ENCODE peak calls at places on chromosomes 7 and 10, in six cellular contexts. J is lower lobe of right lung, C is stomach, L is choroid plexus epithelial cell, I is endothelial cell of umbilical vein, X is left lung. W is an unnamed sample.

GRCh38 chr7:116577320-116577871 is 52.6 kb downstream of the CAV1 start:
- DNase-seq in I (peak), L (peak), C (no peak), X (no peak), J (no peak), W (no peak)

GRCh38 chr10:98326621-98327027 is 58.6 kb upstream of the LOXL4 start:
- DNase-seq in I (no peak), C (no peak), J (no peak), L (no peak), X (no peak), W (no peak)

GRCh38 chr7:104903044-104903443 is 111.0 kb upstream of the KMT2E start:
- DNase-seq in L (no peak), X (no peak), C (no peak), I (no peak), J (no peak), W (no peak)

GRCh38 chr7:21690717-21691116 is 147.9 kb downstream of the DNAH11 start:
- DNase-seq in X (no peak), L (peak), C (no peak), J (no peak), I (no peak), W (no peak)

GRCh38 chr7:98165827-98166667 is 45.2 kb upstream of the BHLHA15 start:
- DNase-seq in I (peak), C (peak), X (peak), L (peak), J (peak), W (peak)

GRCh38 chr10:62154231-62154630 is 114.4 kb downstream of the RTKN2 start:
- DNase-seq in I (no peak), J (no peak), L (no peak), C (no peak), X (no peak), W (no peak)

GRCh38 chr10:124860426-124860825 is 58.8 kb downstream of the ABRAXAS2 start:
- DNase-seq in X (no peak), I (no peak), L (no peak), C (no peak), J (no peak), W (no peak)

GRCh38 chr10:18075881-18076280 is 64.3 kb upstream of the CACNB2 start:
- DNase-seq in I (no peak), C (no peak), J (no peak), X (no peak), L (no peak), W (no peak)

GRCh38 chr10:106722524-106722923 is 442.0 kb downstream of the SORCS1 start:
- DNase-seq in I (no peak), X (no peak), L (no peak), C (no peak), J (no peak), W (no peak)
- TF ChIP-seq CTCF in I (no peak), X (no peak), L (no peak), C (no peak), J (no peak), W (peak)

GRCh38 chr7:81470084-81470723 is 299.6 kb downstream of the HGF start:
- DNase-seq in X (no peak), C (peak), L (peak), J (peak), I (peak), W (peak)
- TF ChIP-seq CTCF in X (peak), C (peak), L (peak), J (peak), I (peak), W (peak)

DNA sequence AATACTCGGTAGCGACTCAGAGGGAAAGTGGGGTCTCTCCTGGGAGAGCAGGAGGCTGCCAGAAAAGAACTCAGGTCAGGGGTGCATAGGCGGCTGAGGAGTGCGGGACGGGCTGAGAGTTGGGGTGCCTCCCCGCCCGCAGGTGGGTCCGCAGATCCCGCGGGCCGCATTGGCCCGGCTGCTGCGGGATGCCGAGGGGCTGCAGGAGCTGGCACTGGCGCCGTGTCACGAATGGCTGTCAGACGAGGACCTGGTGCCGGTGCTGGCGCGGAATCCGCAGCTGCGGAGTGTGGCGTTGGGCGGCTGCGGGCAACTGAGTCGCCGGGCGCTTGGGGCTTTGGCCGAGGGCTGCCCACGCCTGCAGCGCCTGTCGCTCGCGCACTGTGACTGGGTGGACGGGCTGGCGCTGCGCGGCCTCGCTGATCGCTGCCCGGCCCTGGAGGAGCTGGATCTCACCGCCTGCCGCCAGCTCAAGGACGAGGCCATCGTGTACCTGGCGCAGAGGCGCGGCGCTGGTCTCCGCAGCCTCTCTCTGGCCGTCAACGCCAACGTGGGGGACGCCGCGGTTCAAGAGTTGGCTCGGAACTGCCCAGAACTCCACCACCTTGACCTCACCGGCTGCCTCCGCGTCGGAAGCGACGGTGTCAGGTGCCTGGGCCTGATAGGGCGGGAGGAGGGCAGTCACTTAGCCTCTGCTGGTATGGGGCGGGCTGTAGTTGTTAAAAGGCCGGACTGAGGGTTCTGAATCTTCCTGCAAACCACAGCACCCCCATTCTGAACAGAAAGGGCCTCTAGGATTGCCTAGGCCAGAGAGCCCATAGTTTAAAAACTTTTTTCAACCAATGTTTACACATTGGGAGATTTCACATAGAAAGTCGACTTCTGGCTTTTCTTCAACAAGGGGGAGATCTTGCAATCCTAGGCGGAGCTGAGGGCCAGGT is 1.3 kb downstream of the FBXL15 start:
- DNase-seq in J (peak), X (peak), L (peak), I (peak), C (peak), W (peak)
- TF ChIP-seq CTCF in J (no peak), X (no peak), L (no peak), I (no peak), C (no peak), W (no peak)

GRCh38 chr10:109126541-109126940 is 796.8 kb downstream of the XPNPEP1 start:
- DNase-seq in L (no peak), I (no peak), C (no peak), J (no peak), X (no peak), W (no peak)

GRCh38 chr10:109127363-109127762 is 795.9 kb downstream of the XPNPEP1 start:
- DNase-seq in L (no peak), X (no peak), I (no peak), C (no peak), J (no peak), W (no peak)

DNA sequence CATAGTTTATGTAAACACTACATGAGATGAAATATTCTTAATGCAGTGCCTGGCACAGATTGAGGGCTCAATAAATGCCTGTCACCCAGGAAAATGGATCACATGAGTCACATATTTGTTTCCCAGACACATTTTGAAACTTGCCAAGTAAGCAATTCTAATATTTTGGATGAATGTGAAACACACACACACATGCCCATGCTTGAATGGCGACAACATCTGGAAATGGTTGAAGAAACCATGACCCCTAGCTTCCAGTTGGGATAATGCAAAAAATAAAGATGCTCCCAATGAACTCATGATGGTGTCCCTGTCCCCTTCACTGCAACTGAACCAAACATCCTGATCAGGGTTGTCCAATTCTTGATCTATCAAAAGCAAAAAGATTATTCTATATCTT is 797.3 kb downstream of the XPNPEP1 start:
- DNase-seq in J (no peak), L (no peak), C (no peak), X (no peak), I (no peak), W (no peak)
- TF ChIP-seq CTCF in J (no peak), L (no peak), C (no peak), X (no peak), I (no peak), W (no peak)

DNA sequence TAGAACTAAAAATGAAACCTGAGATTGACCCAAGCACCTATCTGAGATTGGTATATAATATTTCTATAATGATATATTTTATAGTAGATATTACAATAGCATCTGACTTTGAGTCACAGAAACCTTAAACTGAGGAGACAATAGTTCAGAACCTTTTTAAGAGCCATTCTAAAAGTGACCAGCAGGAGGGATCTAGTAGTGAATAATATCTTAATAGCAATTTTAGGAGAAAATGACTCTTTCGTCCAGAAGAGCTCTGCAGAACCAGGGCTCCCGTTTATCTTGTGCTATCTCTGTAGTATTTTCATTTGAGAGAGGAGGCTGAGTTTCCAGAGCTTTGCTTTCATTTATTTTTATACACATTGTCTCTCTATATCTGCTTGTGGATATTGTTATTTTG is 68.1 kb downstream of the PODXL start:
- DNase-seq in J (no peak), X (no peak), I (peak), C (no peak), L (peak), W (no peak)
- TF ChIP-seq CTCF in J (peak), X (no peak), I (no peak), C (no peak), L (peak), W (peak)

DNA sequence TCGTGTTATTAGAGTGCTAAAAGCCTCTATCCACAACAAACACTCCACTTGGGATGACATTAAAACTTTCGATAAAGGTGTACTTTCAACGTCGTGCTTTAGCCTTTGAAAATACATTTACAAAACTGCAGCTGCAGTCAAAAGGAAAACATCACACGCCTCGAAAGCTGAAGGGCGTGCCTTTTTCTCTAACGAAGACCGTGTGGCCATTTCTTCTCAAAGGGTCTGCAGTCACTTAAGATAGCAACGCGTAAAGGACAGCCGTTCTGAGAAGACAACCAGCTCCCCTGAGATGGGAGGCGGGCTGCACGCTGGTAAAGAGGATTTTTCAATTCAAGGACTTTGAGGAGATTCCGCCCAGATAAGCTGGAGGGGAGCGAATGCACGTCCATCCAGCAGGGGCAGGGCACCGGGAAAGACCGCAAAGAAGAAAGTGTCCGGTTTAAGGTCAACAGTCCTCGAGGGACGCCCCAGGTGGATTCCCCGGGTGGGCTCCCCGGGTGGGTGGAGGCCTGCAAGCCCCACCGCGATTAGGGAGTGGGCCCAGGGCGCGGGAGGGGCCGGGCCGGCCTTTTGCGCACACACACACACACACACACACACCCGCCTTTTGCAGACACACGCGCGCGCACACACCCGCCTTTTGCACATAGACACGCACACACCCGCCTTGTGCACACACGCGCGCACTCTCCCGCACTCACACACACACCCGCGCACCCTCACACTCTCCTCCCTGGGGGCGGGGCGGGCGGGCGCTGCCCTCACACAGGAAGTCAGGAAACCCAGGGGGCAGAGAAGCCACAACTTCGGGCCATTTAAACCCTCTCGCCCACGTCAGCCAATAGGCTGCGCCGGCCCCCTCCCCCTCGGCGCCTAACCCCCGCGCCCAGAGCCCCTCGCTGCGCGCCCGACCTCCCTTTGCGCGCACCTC is 767 bp downstream of the ARHGAP12 start:
- DNase-seq in X (peak), I (peak), L (peak), J (peak), C (peak), W (peak)
- TF ChIP-seq CTCF in X (no peak), I (peak), L (peak), J (peak), C (no peak), W (peak)

DNA sequence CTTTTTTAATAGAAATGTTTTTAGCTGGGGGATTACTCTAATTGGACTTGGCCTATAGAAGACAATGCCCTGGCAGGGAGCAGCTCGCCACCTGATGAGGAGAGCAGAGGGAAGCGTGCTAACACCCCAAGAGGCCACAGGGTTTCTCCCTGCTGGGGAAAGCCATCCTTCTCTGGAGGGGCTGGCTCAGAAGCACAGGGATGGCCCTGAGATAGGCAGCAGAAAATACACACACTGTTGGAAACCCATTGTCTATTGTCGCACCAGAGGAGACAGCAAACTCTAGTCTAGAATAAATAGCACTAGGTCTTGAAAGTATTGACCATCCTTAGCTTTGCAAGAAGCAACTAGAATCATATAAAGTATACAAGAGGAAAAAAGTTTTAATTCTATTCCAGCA is 5.4 kb downstream of the COBL start:
- DNase-seq in C (no peak), I (no peak), X (no peak), J (no peak), L (no peak), W (no peak)
- TF ChIP-seq CTCF in C (no peak), I (no peak), X (no peak), J (no peak), L (no peak), W (no peak)

DNA sequence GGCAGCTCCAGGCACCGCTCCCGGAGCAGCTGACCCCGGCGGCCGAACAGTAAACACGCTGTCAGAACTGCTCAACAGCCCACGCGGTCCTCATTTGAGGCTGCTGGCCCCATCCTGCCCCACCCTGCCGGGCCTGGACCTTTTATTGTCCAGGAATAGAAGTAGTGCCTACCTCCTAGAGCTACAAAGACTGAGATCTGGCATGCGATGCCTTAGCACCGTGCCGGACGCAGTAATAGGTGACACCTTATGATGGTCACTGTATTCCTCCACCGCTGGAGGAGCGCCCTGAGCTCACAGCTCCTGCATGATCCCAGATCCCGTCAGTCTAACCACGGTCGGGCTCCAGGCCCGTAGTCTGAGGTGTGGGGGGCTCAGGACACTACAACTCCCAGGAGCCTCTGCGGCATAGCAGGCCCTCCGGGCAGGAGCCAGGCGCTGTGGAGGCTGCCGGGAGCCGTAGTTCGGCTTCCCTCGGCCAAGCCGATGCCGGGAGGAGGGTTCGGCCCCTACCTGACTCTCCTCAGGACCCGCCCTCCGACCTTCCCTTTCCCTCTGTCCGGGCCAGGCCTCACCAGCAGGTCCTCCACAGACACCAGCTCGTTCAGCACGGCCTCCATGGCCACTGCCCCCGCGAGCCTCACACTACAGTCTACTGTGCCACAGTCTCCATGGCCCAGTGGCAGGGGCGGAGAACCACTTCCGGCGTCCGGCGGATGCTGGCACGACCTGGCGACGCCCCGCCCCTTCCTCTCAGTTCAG is at the start of gene FIS1:
- DNase-seq in C (peak), L (peak), J (peak), X (peak), I (peak), W (peak)
- TF ChIP-seq CTCF in C (peak), L (no peak), J (peak), X (peak), I (peak), W (peak)